ENCODE peak calls at places on chromosomes 6 and 20, in nine cellular contexts. One of them, this sample, is unnamed.
A peak's percentile ranks its signal among the peaks of the same experiment; 100 is the strongest.

GRCh38 chr6:36616888-36617521 is 22.8 kb downstream of the SRSF3 start:
- DNase-seq in mesenchymal stem cell: no peak
- DNase-seq in cardiac muscle cell: no peak
- DNase-seq in right atrium auricular region: peak; percentile 59
- DNase-seq in GM12878: no peak
- DNase-seq in PC-9: peak; percentile 90
- DNase-seq in CD4-positive, alpha-beta memory T cell: no peak
- DNase-seq in CD8-positive, alpha-beta T cell: no peak
- DNase-seq in IMR-90: no peak
- DNase-seq in this sample: no peak

GRCh38 chr6:2576499-2576898 is 174.2 kb downstream of the MYLK4 start:
- DNase-seq in IMR-90: no peak
- DNase-seq in CD8-positive, alpha-beta T cell: no peak
- DNase-seq in right atrium auricular region: no peak
- DNase-seq in GM12878: no peak
- DNase-seq in mesenchymal stem cell: no peak
- DNase-seq in PC-9: no peak
- DNase-seq in cardiac muscle cell: no peak
- DNase-seq in CD4-positive, alpha-beta memory T cell: no peak
- DNase-seq in this sample: no peak

GRCh38 chr6:41575598-41575997 is 29.4 kb downstream of the FOXP4 start:
- DNase-seq in CD4-positive, alpha-beta memory T cell: no peak
- DNase-seq in GM12878: no peak
- DNase-seq in cardiac muscle cell: no peak
- DNase-seq in right atrium auricular region: no peak
- DNase-seq in IMR-90: no peak
- DNase-seq in CD8-positive, alpha-beta T cell: no peak
- DNase-seq in PC-9: no peak
- DNase-seq in mesenchymal stem cell: no peak
- DNase-seq in this sample: peak; percentile 32

GRCh38 chr6:5989141-5989723 is 17.5 kb downstream of the NRN1 start:
- DNase-seq in PC-9: no peak
- DNase-seq in right atrium auricular region: no peak
- DNase-seq in CD4-positive, alpha-beta memory T cell: no peak
- DNase-seq in cardiac muscle cell: no peak
- DNase-seq in mesenchymal stem cell: no peak
- DNase-seq in IMR-90: no peak
- DNase-seq in GM12878: no peak
- DNase-seq in CD8-positive, alpha-beta T cell: no peak
- DNase-seq in this sample: no peak

GRCh38 chr6:44064089-44064947 is 62.9 kb downstream of the MRPL14 start:
- DNase-seq in CD8-positive, alpha-beta T cell: no peak
- DNase-seq in PC-9: peak; percentile 71
- DNase-seq in cardiac muscle cell: peak; percentile 97
- DNase-seq in IMR-90: peak; percentile 100
- DNase-seq in right atrium auricular region: peak; percentile 95
- DNase-seq in GM12878: no peak
- DNase-seq in CD4-positive, alpha-beta memory T cell: no peak
- DNase-seq in mesenchymal stem cell: peak; percentile 100
- DNase-seq in this sample: peak; percentile 54

GRCh38 chr6:29591677-29592076 is 6.8 kb downstream of the OR2H2 start:
- DNase-seq in CD4-positive, alpha-beta memory T cell: no peak
- DNase-seq in cardiac muscle cell: no peak
- DNase-seq in right atrium auricular region: no peak
- DNase-seq in GM12878: no peak
- DNase-seq in CD8-positive, alpha-beta T cell: no peak
- DNase-seq in mesenchymal stem cell: no peak
- DNase-seq in IMR-90: no peak
- DNase-seq in PC-9: no peak
- DNase-seq in this sample: no peak

GRCh38 chr6:116136933-116137340 is 11.0 kb upstream of the COL10A1 start:
- DNase-seq in cardiac muscle cell: peak; percentile 49
- DNase-seq in CD8-positive, alpha-beta T cell: peak; percentile 36
- DNase-seq in IMR-90: no peak
- DNase-seq in GM12878: no peak
- DNase-seq in PC-9: no peak
- DNase-seq in mesenchymal stem cell: no peak
- DNase-seq in right atrium auricular region: no peak
- DNase-seq in CD4-positive, alpha-beta memory T cell: peak; percentile 45
- DNase-seq in this sample: no peak

GRCh38 chr6:35757461-35758123 is 18.8 kb upstream of the CLPSL2 start:
- DNase-seq in mesenchymal stem cell: peak; percentile 52
- DNase-seq in PC-9: no peak
- DNase-seq in IMR-90: peak; percentile 28
- DNase-seq in CD4-positive, alpha-beta memory T cell: no peak
- DNase-seq in right atrium auricular region: no peak
- DNase-seq in cardiac muscle cell: peak; percentile 63
- DNase-seq in GM12878: no peak
- DNase-seq in CD8-positive, alpha-beta T cell: no peak
- DNase-seq in this sample: peak; percentile 60

GRCh38 chr6:161417712-161418457 is 144.0 kb upstream of the AGPAT4 start:
- DNase-seq in CD4-positive, alpha-beta memory T cell: no peak
- DNase-seq in IMR-90: peak; percentile 85
- DNase-seq in GM12878: no peak
- DNase-seq in PC-9: no peak
- DNase-seq in mesenchymal stem cell: peak; percentile 83
- DNase-seq in right atrium auricular region: no peak
- DNase-seq in CD8-positive, alpha-beta T cell: no peak
- DNase-seq in cardiac muscle cell: peak; percentile 97
- DNase-seq in this sample: peak; percentile 47

GRCh38 chr6:65776332-65776731 is 69.3 kb upstream of the EYS start:
- DNase-seq in right atrium auricular region: no peak
- DNase-seq in PC-9: no peak
- DNase-seq in CD8-positive, alpha-beta T cell: no peak
- DNase-seq in mesenchymal stem cell: peak; percentile 25
- DNase-seq in IMR-90: no peak
- DNase-seq in CD4-positive, alpha-beta memory T cell: no peak
- DNase-seq in GM12878: no peak
- DNase-seq in cardiac muscle cell: no peak
- DNase-seq in this sample: peak; percentile 23

GRCh38 chr20:19867940-19868371 is 109.9 kb downstream of the RIN2 start:
- DNase-seq in CD8-positive, alpha-beta T cell: no peak
- DNase-seq in cardiac muscle cell: no peak
- DNase-seq in PC-9: no peak
- DNase-seq in CD4-positive, alpha-beta memory T cell: no peak
- DNase-seq in mesenchymal stem cell: no peak
- DNase-seq in IMR-90: no peak
- DNase-seq in GM12878: no peak
- DNase-seq in right atrium auricular region: no peak
- DNase-seq in this sample: no peak

GRCh38 chr6:14804001-14804401 is 441.9 kb upstream of the JARID2 start:
- DNase-seq in mesenchymal stem cell: peak; percentile 58
- DNase-seq in cardiac muscle cell: no peak
- DNase-seq in PC-9: no peak
- DNase-seq in CD8-positive, alpha-beta T cell: no peak
- DNase-seq in IMR-90: no peak
- DNase-seq in right atrium auricular region: no peak
- DNase-seq in CD4-positive, alpha-beta memory T cell: no peak
- DNase-seq in GM12878: no peak
- DNase-seq in this sample: no peak

GRCh38 chr20:61267241-61267640 is 15.2 kb downstream of the CDH4 start:
- DNase-seq in mesenchymal stem cell: no peak
- DNase-seq in IMR-90: no peak
- DNase-seq in right atrium auricular region: no peak
- DNase-seq in GM12878: no peak
- DNase-seq in CD8-positive, alpha-beta T cell: no peak
- DNase-seq in CD4-positive, alpha-beta memory T cell: no peak
- DNase-seq in cardiac muscle cell: no peak
- DNase-seq in PC-9: no peak
- DNase-seq in this sample: no peak

GRCh38 chr6:73156793-73157767 is 68.2 kb downstream of the KHDC1L start:
- DNase-seq in right atrium auricular region: no peak
- DNase-seq in PC-9: no peak
- DNase-seq in cardiac muscle cell: no peak
- DNase-seq in GM12878: no peak
- DNase-seq in IMR-90: no peak
- DNase-seq in mesenchymal stem cell: no peak
- DNase-seq in CD8-positive, alpha-beta T cell: no peak
- DNase-seq in CD4-positive, alpha-beta memory T cell: no peak
- DNase-seq in this sample: peak; percentile 19

GRCh38 chr6:106145741-106146227 is 59.6 kb downstream of the PRDM1 start:
- DNase-seq in mesenchymal stem cell: no peak
- DNase-seq in CD4-positive, alpha-beta memory T cell: no peak
- DNase-seq in cardiac muscle cell: no peak
- DNase-seq in PC-9: no peak
- DNase-seq in CD8-positive, alpha-beta T cell: no peak
- DNase-seq in IMR-90: peak; percentile 59
- DNase-seq in GM12878: peak; percentile 66
- DNase-seq in right atrium auricular region: no peak
- DNase-seq in this sample: peak; percentile 41

GRCh38 chr6:16128759-16129622 is at the start of gene MYLIP:
- DNase-seq in GM12878: peak; percentile 74
- DNase-seq in PC-9: peak; percentile 97
- DNase-seq in CD8-positive, alpha-beta T cell: peak; percentile 96
- DNase-seq in cardiac muscle cell: peak; percentile 96
- DNase-seq in mesenchymal stem cell: peak; percentile 96
- DNase-seq in IMR-90: peak; percentile 80
- DNase-seq in CD4-positive, alpha-beta memory T cell: peak; percentile 97
- DNase-seq in right atrium auricular region: peak; percentile 98
- DNase-seq in this sample: peak; percentile 99
- H3K4me3 ChIP-seq in GM12878: peak within 1 kb of the TSS; percentile 86
- H3K4me3 ChIP-seq in PC-9: peak within 1 kb of the TSS; percentile 91
- H3K4me3 ChIP-seq in CD8-positive, alpha-beta T cell: peak within 1 kb of the TSS; percentile 75
- H3K4me3 ChIP-seq in cardiac muscle cell: peak within 1 kb of the TSS; percentile 94
- H3K4me3 ChIP-seq in mesenchymal stem cell: peak within 1 kb of the TSS; percentile 94
- H3K4me3 ChIP-seq in IMR-90: peak within 1 kb of the TSS; percentile 95
- H3K4me3 ChIP-seq in CD4-positive, alpha-beta memory T cell: peak within 1 kb of the TSS; percentile 66
- H3K4me3 ChIP-seq in right atrium auricular region: peak within 1 kb of the TSS; percentile 97
- H3K4me3 ChIP-seq in this sample: peak within 1 kb of the TSS; percentile 85

GRCh38 chr20:63617876-63618265 is 9.0 kb downstream of the GMEB2 start:
- DNase-seq in right atrium auricular region: no peak
- DNase-seq in CD8-positive, alpha-beta T cell: no peak
- DNase-seq in GM12878: no peak
- DNase-seq in mesenchymal stem cell: no peak
- DNase-seq in CD4-positive, alpha-beta memory T cell: no peak
- DNase-seq in IMR-90: no peak
- DNase-seq in cardiac muscle cell: no peak
- DNase-seq in PC-9: no peak
- DNase-seq in this sample: no peak
- H3K27me3 ChIP-seq in right atrium auricular region: no peaks in the 10 kb centered on the region
- H3K27me3 ChIP-seq in CD8-positive, alpha-beta T cell: no peaks in the 10 kb centered on the region
- H3K27me3 ChIP-seq in GM12878: no peaks in the 10 kb centered on the region
- H3K27me3 ChIP-seq in mesenchymal stem cell: no peaks in the 10 kb centered on the region
- H3K27me3 ChIP-seq in CD4-positive, alpha-beta memory T cell: no peaks in the 10 kb centered on the region
- H3K27me3 ChIP-seq in IMR-90: no peaks in the 10 kb centered on the region
- H3K27me3 ChIP-seq in cardiac muscle cell: no peaks in the 10 kb centered on the region
- H3K27me3 ChIP-seq in PC-9: no peaks in the 10 kb centered on the region
- H3K27me3 ChIP-seq in this sample: no peaks in the 10 kb centered on the region

GRCh38 chr20:35115606-35116005 is 23.0 kb upstream of the TRPC4AP start:
- DNase-seq in PC-9: no peak
- DNase-seq in mesenchymal stem cell: no peak
- DNase-seq in right atrium auricular region: no peak
- DNase-seq in cardiac muscle cell: no peak
- DNase-seq in CD4-positive, alpha-beta memory T cell: no peak
- DNase-seq in GM12878: no peak
- DNase-seq in CD8-positive, alpha-beta T cell: no peak
- DNase-seq in IMR-90: no peak
- DNase-seq in this sample: no peak
- H3K36me3 ChIP-seq in PC-9: peaks cover 20% of the 10 kb centered on the region
- H3K36me3 ChIP-seq in mesenchymal stem cell: peaks cover 32% of the 10 kb centered on the region
- H3K36me3 ChIP-seq in right atrium auricular region: peaks cover 38% of the 10 kb centered on the region
- H3K36me3 ChIP-seq in cardiac muscle cell: peaks cover 2% of the 10 kb centered on the region
- H3K36me3 ChIP-seq in CD4-positive, alpha-beta memory T cell: peaks cover 39% of the 10 kb centered on the region
- H3K36me3 ChIP-seq in GM12878: no peaks in the 10 kb centered on the region
- H3K36me3 ChIP-seq in CD8-positive, alpha-beta T cell: peaks cover 27% of the 10 kb centered on the region
- H3K36me3 ChIP-seq in IMR-90: peaks cover 18% of the 10 kb centered on the region
- H3K36me3 ChIP-seq in this sample: peaks cover 11% of the 10 kb centered on the region

GRCh38 chr20:42941629-42942028 is 248.1 kb downstream of the PTPRT start:
- DNase-seq in IMR-90: no peak
- DNase-seq in CD4-positive, alpha-beta memory T cell: no peak
- DNase-seq in GM12878: no peak
- DNase-seq in CD8-positive, alpha-beta T cell: no peak
- DNase-seq in mesenchymal stem cell: no peak
- DNase-seq in right atrium auricular region: no peak
- DNase-seq in PC-9: no peak
- DNase-seq in cardiac muscle cell: no peak
- DNase-seq in this sample: no peak

GRCh38 chr20:42936482-42936881 is 253.2 kb downstream of the PTPRT start:
- DNase-seq in GM12878: no peak
- DNase-seq in CD4-positive, alpha-beta memory T cell: no peak
- DNase-seq in cardiac muscle cell: no peak
- DNase-seq in right atrium auricular region: no peak
- DNase-seq in PC-9: no peak
- DNase-seq in IMR-90: no peak
- DNase-seq in mesenchymal stem cell: no peak
- DNase-seq in CD8-positive, alpha-beta T cell: no peak
- DNase-seq in this sample: peak; percentile 35

DNA sequence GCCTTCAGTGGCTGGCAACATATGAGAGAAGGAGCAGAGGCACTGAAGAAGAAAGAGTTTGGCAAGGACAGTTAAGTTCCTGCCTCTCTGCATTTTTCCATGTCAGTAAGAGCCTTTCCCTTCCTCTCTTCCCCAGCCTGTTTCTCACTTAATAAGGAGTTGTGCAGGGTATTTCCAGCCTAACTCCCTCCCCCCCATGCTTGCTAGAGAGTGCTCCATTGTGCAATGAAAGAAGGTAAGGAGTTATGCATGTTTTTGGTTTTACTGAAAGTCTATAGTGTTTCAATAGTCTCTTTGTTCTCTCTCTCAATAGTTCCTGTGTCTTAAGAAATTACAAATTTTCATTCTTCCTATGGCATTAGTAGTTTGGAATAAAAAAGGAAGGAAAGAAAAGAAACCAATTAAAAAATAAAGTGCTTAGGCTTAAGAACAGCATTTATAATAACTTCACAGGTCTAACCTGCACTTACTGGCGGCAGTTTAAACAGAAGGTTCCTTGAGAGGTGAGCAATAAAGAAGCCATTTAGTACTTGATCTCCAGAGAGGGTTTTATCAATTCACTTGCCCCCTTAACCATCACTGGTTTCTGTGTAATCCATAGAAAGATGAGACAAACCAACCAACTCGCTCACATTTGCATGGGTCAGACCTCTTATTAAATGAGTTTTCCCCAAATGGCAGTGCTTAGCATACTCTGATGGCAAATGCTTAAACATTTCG is 251.1 kb downstream of the PTPRT start:
- DNase-seq in GM12878: no peak
- DNase-seq in PC-9: no peak
- DNase-seq in IMR-90: no peak
- DNase-seq in CD4-positive, alpha-beta memory T cell: no peak
- DNase-seq in right atrium auricular region: no peak
- DNase-seq in cardiac muscle cell: no peak
- DNase-seq in mesenchymal stem cell: no peak
- DNase-seq in CD8-positive, alpha-beta T cell: no peak
- DNase-seq in this sample: peak; percentile 12
- H3K4me3 ChIP-seq in GM12878: no peak overlapping the region
- H3K4me3 ChIP-seq in PC-9: no peak overlapping the region
- H3K4me3 ChIP-seq in IMR-90: no peak overlapping the region
- H3K4me3 ChIP-seq in CD4-positive, alpha-beta memory T cell: no peak overlapping the region
- H3K4me3 ChIP-seq in right atrium auricular region: no peak overlapping the region
- H3K4me3 ChIP-seq in cardiac muscle cell: no peak overlapping the region
- H3K4me3 ChIP-seq in mesenchymal stem cell: no peak overlapping the region
- H3K4me3 ChIP-seq in CD8-positive, alpha-beta T cell: no peak overlapping the region
- H3K4me3 ChIP-seq in this sample: no peak overlapping the region